ENCODE peak calls at places on chromosomes 4 and X, in nine cellular contexts. S, P, G, I, R, Z, E, Q and T are unnamed samples.

GRCh38 chr4:83535945-83536648 is at the start of gene GPAT3:
- DNase-seq in Z (no peak), Q (peak), G (peak), P (peak), I (peak), E (no peak), S (no peak), R (no peak), T (peak)

GRCh38 chr4:165370530-165370929 is 8.3 kb upstream of the CPE start:
- DNase-seq in I (no peak), S (no peak), Q (no peak), P (no peak), G (no peak), R (no peak), Z (no peak), E (no peak), T (no peak)

GRCh38 chr4:146033149-146033548 is 94.5 kb upstream of the ZNF827 start:
- DNase-seq in Z (no peak), I (no peak), S (no peak), P (no peak), R (peak), E (no peak), Q (peak), G (no peak), T (peak)

GRCh38 chr4:87498446-87498900 is 30.7 kb downstream of the SPARCL1 start:
- DNase-seq in P (no peak), I (no peak), E (no peak), R (no peak), Z (no peak), G (no peak), S (no peak), Q (no peak), T (no peak)

GRCh38 chr4:48570646-48571220 is 80.7 kb downstream of the ZAR1 start:
- DNase-seq in P (no peak), E (no peak), I (no peak), R (peak), G (no peak), Z (no peak), Q (no peak), S (no peak), T (no peak)

GRCh38 chrX:150982235-150982785 is 825 bp upstream of the HMGB3 start:
- DNase-seq in R (no peak), E (no peak), Z (no peak), G (no peak), P (no peak), I (no peak), S (no peak), Q (peak), T (peak)

GRCh38 chrX:154526901-154527675 is 11.1 kb upstream of the FAM3A start:
- DNase-seq in R (peak), P (peak), G (peak), Z (no peak), Q (peak), E (peak), I (peak), S (peak), T (peak)

GRCh38 chrX:119809185-119809666 is 17.8 kb upstream of the RPL39 start:
- DNase-seq in E (no peak), I (no peak), P (no peak), G (peak), S (no peak), R (no peak), Z (no peak), Q (no peak), T (no peak)

GRCh38 chrX:130347336-130347735 is 7.6 kb downstream of the SLC25A14 start:
- DNase-seq in R (no peak), S (no peak), I (no peak), E (no peak), G (no peak), Q (no peak), Z (no peak), P (no peak), T (no peak)

GRCh38 chr4:118276551-118276950 is 76.3 kb downstream of the PRSS12 start:
- DNase-seq in Q (no peak), G (no peak), E (no peak), Z (no peak), P (no peak), I (no peak), S (no peak), R (no peak), T (no peak)